ENCODE peak calls at places on chromosomes 16 and 17, in seven cellular contexts. A is DMS53; F is activated T-cell treated with anti-CD3 and anti-CD28 coated beads, Interleukin-2, amount 50 U/mL, for 4 hours; Q is GM04504; Z is GM12891; P is ELR; T is esophagus squamous epithelium. M is an unnamed sample.

GRCh38 chr17:19546289-19547065 is 12.8 kb downstream of the SLC47A1 start:
- DNase-seq in A (no peak), F (no peak), Q (no peak), Z (no peak), P (no peak), T (no peak), M (no peak)

GRCh38 chr16:17777461-17777863 is 306.7 kb upstream of the XYLT1 start:
- DNase-seq in A (no peak), F (no peak), Q (no peak), Z (no peak), P (peak; percentile 28), T (no peak), M (no peak)

GRCh38 chr16:35552763-35553162 is 2093.4 kb downstream of the TP53TG3F start:
- DNase-seq in A (no peak), F (no peak), Q (no peak), Z (no peak), P (no peak), T (no peak), M (no peak)

GRCh38 chr16:84914273-84914672 is 94.5 kb downstream of the CRISPLD2 start:
- DNase-seq in A (no peak), F (no peak), Q (no peak), Z (no peak), P (no peak), T (no peak), M (no peak)

GRCh38 chr17:41914358-41914766 is 4.4 kb downstream of the ACLY start:
- DNase-seq in A (no peak), F (no peak), Q (no peak), Z (no peak), P (no peak), T (no peak), M (no peak)

GRCh38 chr17:15920758-15921239 is 24.1 kb upstream of the ADORA2B start:
- DNase-seq in A (peak; percentile 47), F (no peak), Q (peak; percentile 55), Z (no peak), P (peak; percentile 98), T (no peak), M (no peak)

GRCh38 chr16:85103096-85104079 is 8.9 kb downstream of the CIBAR2 start:
- DNase-seq in A (no peak), F (no peak), Q (no peak), Z (no peak), P (no peak), T (no peak), M (no peak)

GRCh38 chr16:4371481-4372314 is at the start of gene VASN:
- DNase-seq in A (peak; percentile 71), F (peak; percentile 69), Q (no peak), Z (peak; percentile 98), P (peak; percentile 77), T (no peak), M (no peak)

GRCh38 chr17:17408236-17408794 is 68.5 kb upstream of the MED9 start:
- DNase-seq in A (peak; percentile 15), F (no peak), Q (no peak), Z (no peak), P (peak; percentile 76), T (no peak), M (no peak)

GRCh38 chr17:2814499-2815341 is 18.5 kb downstream of the RAP1GAP2 start:
- DNase-seq in A (no peak), F (peak; percentile 90), Q (no peak), Z (peak; percentile 66), P (no peak), T (no peak), M (no peak)

GRCh38 chr17:78714534-78714933 is 67.5 kb downstream of the CYTH1 start:
- DNase-seq in A (no peak), F (no peak), Q (no peak), Z (no peak), P (no peak), T (no peak), M (no peak)

GRCh38 chr17:20120835-20121234 is 111.7 kb downstream of the SPECC1 start:
- DNase-seq in A (no peak), F (no peak), Q (no peak), Z (no peak), P (no peak), T (no peak), M (no peak)

GRCh38 chr17:64535357-64535756 is 28.6 kb downstream of the CEP95 start:
- DNase-seq in A (no peak), F (no peak), Q (no peak), Z (no peak), P (no peak), T (no peak), M (no peak)

GRCh38 chr17:41223821-41224220 is 2.6 kb upstream of the KRTAP9-2 start:
- DNase-seq in A (no peak), F (no peak), Q (no peak), Z (no peak), P (no peak), T (no peak), M (no peak)